ENCODE peak calls at places on chromosomes 1 and 21, in ten cellular contexts. One of them, this sample, is unnamed.

GRCh38 chr1:145994391-145995120 is 1.8 kb downstream of the TXNIP start:
- DNase-seq in progenitor cell of endocrine pancreas: no peak
- DNase-seq in H1: no peak
- DNase-seq in left lung: no peak
- DNase-seq in endothelial cell: no peak
- DNase-seq in lower lobe of right lung: no peak
- DNase-seq in HCT116: no peak
- DNase-seq in left ventricle myocardium inferior: no peak
- DNase-seq in fibroblast of the aortic adventitia: no peak
- DNase-seq in cardiac muscle cell: no peak
- DNase-seq in this sample: no peak

GRCh38 chr1:116493036-116493435 is 77.8 kb downstream of the CD58 start:
- DNase-seq in progenitor cell of endocrine pancreas: no peak
- DNase-seq in left lung: no peak
- DNase-seq in endothelial cell: no peak
- DNase-seq in HCT116: no peak
- DNase-seq in H1: no peak
- DNase-seq in fibroblast of the aortic adventitia: no peak
- DNase-seq in cardiac muscle cell: no peak
- DNase-seq in lower lobe of right lung: no peak
- DNase-seq in left ventricle myocardium inferior: no peak
- DNase-seq in this sample: no peak

GRCh38 chr1:72366473-72366872 is 84.1 kb upstream of the NEGR1 start:
- DNase-seq in cardiac muscle cell: no peak
- DNase-seq in lower lobe of right lung: no peak
- DNase-seq in left ventricle myocardium inferior: no peak
- DNase-seq in H1: no peak
- DNase-seq in endothelial cell: no peak
- DNase-seq in progenitor cell of endocrine pancreas: no peak
- DNase-seq in fibroblast of the aortic adventitia: peak; percentile 63
- DNase-seq in HCT116: no peak
- DNase-seq in left lung: no peak
- DNase-seq in this sample: peak; percentile 13

GRCh38 chr1:71521655-71522264 is 440.9 kb upstream of the ZRANB2 start:
- DNase-seq in H1: no peak
- DNase-seq in lower lobe of right lung: no peak
- DNase-seq in endothelial cell: peak; percentile 37
- DNase-seq in HCT116: no peak
- DNase-seq in left ventricle myocardium inferior: no peak
- DNase-seq in progenitor cell of endocrine pancreas: no peak
- DNase-seq in left lung: no peak
- DNase-seq in fibroblast of the aortic adventitia: peak; percentile 74
- DNase-seq in cardiac muscle cell: peak; percentile 59
- DNase-seq in this sample: peak; percentile 18

GRCh38 chr1:43639990-43640794 is 9.8 kb upstream of the KDM4A start:
- DNase-seq in left lung: no peak
- DNase-seq in HCT116: no peak
- DNase-seq in fibroblast of the aortic adventitia: no peak
- DNase-seq in H1: no peak
- DNase-seq in cardiac muscle cell: no peak
- DNase-seq in progenitor cell of endocrine pancreas: peak; percentile 28
- DNase-seq in left ventricle myocardium inferior: no peak
- DNase-seq in endothelial cell: no peak
- DNase-seq in lower lobe of right lung: no peak
- DNase-seq in this sample: no peak

GRCh38 chr1:202579806-202580205 is 130.4 kb downstream of the SYT2 start:
- DNase-seq in H1: no peak
- DNase-seq in progenitor cell of endocrine pancreas: no peak
- DNase-seq in lower lobe of right lung: no peak
- DNase-seq in cardiac muscle cell: no peak
- DNase-seq in left ventricle myocardium inferior: no peak
- DNase-seq in fibroblast of the aortic adventitia: peak; percentile 90
- DNase-seq in endothelial cell: no peak
- DNase-seq in HCT116: no peak
- DNase-seq in left lung: no peak
- DNase-seq in this sample: peak; percentile 79

GRCh38 chr21:43188712-43189151 is 19.9 kb downstream of the CRYAA start:
- DNase-seq in lower lobe of right lung: no peak
- DNase-seq in fibroblast of the aortic adventitia: no peak
- DNase-seq in left lung: no peak
- DNase-seq in progenitor cell of endocrine pancreas: peak; percentile 2
- DNase-seq in HCT116: no peak
- DNase-seq in left ventricle myocardium inferior: no peak
- DNase-seq in endothelial cell: no peak
- DNase-seq in H1: no peak
- DNase-seq in cardiac muscle cell: no peak
- DNase-seq in this sample: no peak

GRCh38 chr1:54934869-54935268 is 45.6 kb upstream of the TMEM61 start:
- DNase-seq in left lung: no peak
- DNase-seq in fibroblast of the aortic adventitia: peak; percentile 96
- DNase-seq in endothelial cell: no peak
- DNase-seq in lower lobe of right lung: no peak
- DNase-seq in HCT116: no peak
- DNase-seq in left ventricle myocardium inferior: no peak
- DNase-seq in cardiac muscle cell: no peak
- DNase-seq in progenitor cell of endocrine pancreas: no peak
- DNase-seq in H1: no peak
- DNase-seq in this sample: peak; percentile 88

GRCh38 chr1:85579619-85580018 is 942 bp upstream of the CCN1 start:
- DNase-seq in H1: no peak
- DNase-seq in endothelial cell: peak; percentile 57
- DNase-seq in fibroblast of the aortic adventitia: peak; percentile 82
- DNase-seq in progenitor cell of endocrine pancreas: no peak
- DNase-seq in cardiac muscle cell: no peak
- DNase-seq in lower lobe of right lung: no peak
- DNase-seq in left ventricle myocardium inferior: peak; percentile 36
- DNase-seq in HCT116: no peak
- DNase-seq in left lung: no peak
- DNase-seq in this sample: no peak

GRCh38 chr1:154730986-154731489 is 123.1 kb upstream of the ADAR start:
- DNase-seq in HCT116: no peak
- DNase-seq in fibroblast of the aortic adventitia: peak; percentile 56
- DNase-seq in cardiac muscle cell: no peak
- DNase-seq in endothelial cell: no peak
- DNase-seq in lower lobe of right lung: no peak
- DNase-seq in progenitor cell of endocrine pancreas: no peak
- DNase-seq in left lung: no peak
- DNase-seq in H1: no peak
- DNase-seq in left ventricle myocardium inferior: no peak
- DNase-seq in this sample: no peak

GRCh38 chr1:204271970-204272369 is 58.2 kb upstream of the GOLT1A start:
- DNase-seq in endothelial cell: no peak
- DNase-seq in left ventricle myocardium inferior: no peak
- DNase-seq in fibroblast of the aortic adventitia: no peak
- DNase-seq in left lung: no peak
- DNase-seq in HCT116: no peak
- DNase-seq in progenitor cell of endocrine pancreas: no peak
- DNase-seq in lower lobe of right lung: no peak
- DNase-seq in cardiac muscle cell: no peak
- DNase-seq in H1: no peak
- DNase-seq in this sample: no peak

GRCh38 chr1:42000781-42001180 is 82.1 kb upstream of the HIVEP3 start:
- DNase-seq in HCT116: no peak
- DNase-seq in left lung: no peak
- DNase-seq in H1: no peak
- DNase-seq in fibroblast of the aortic adventitia: no peak
- DNase-seq in progenitor cell of endocrine pancreas: no peak
- DNase-seq in endothelial cell: no peak
- DNase-seq in lower lobe of right lung: no peak
- DNase-seq in left ventricle myocardium inferior: no peak
- DNase-seq in cardiac muscle cell: no peak
- DNase-seq in this sample: no peak
- TF ChIP-seq CTCF in HCT116: no peak
- TF ChIP-seq CTCF in left lung: no peak
- TF ChIP-seq CTCF in H1: no peak
- TF ChIP-seq CTCF in fibroblast of the aortic adventitia: no peak
- TF ChIP-seq CTCF in progenitor cell of endocrine pancreas: no peak
- TF ChIP-seq CTCF in endothelial cell: no peak
- TF ChIP-seq CTCF in lower lobe of right lung: no peak
- TF ChIP-seq CTCF in left ventricle myocardium inferior: no peak
- TF ChIP-seq CTCF in cardiac muscle cell: no peak
- TF ChIP-seq CTCF in this sample: no peak

GRCh38 chr1:11653101-11653601 is 1.1 kb downstream of the FBXO2 start:
- DNase-seq in H1: no peak
- DNase-seq in left ventricle myocardium inferior: no peak
- DNase-seq in cardiac muscle cell: no peak
- DNase-seq in progenitor cell of endocrine pancreas: no peak
- DNase-seq in lower lobe of right lung: no peak
- DNase-seq in endothelial cell: no peak
- DNase-seq in HCT116: peak; percentile 55
- DNase-seq in left lung: no peak
- DNase-seq in fibroblast of the aortic adventitia: peak; percentile 46
- DNase-seq in this sample: no peak

GRCh38 chr1:11654571-11655262 is at the start of gene FBXO44:
- DNase-seq in endothelial cell: peak; percentile 39
- DNase-seq in left ventricle myocardium inferior: peak; percentile 44
- DNase-seq in HCT116: no peak
- DNase-seq in lower lobe of right lung: peak; percentile 82
- DNase-seq in H1: no peak
- DNase-seq in fibroblast of the aortic adventitia: no peak
- DNase-seq in left lung: peak; percentile 90
- DNase-seq in progenitor cell of endocrine pancreas: no peak
- DNase-seq in cardiac muscle cell: peak; percentile 75
- DNase-seq in this sample: no peak

GRCh38 chr1:11657654-11658053 is 3.0 kb downstream of the FBXO44 start:
- DNase-seq in fibroblast of the aortic adventitia: no peak
- DNase-seq in endothelial cell: no peak
- DNase-seq in progenitor cell of endocrine pancreas: no peak
- DNase-seq in H1: no peak
- DNase-seq in left lung: no peak
- DNase-seq in lower lobe of right lung: no peak
- DNase-seq in cardiac muscle cell: no peak
- DNase-seq in HCT116: no peak
- DNase-seq in left ventricle myocardium inferior: no peak
- DNase-seq in this sample: no peak

GRCh38 chr1:11653616-11654570 is at the start of gene FBXO2:
- DNase-seq in lower lobe of right lung: peak; percentile 65
- DNase-seq in endothelial cell: no peak
- DNase-seq in cardiac muscle cell: peak; percentile 74
- DNase-seq in H1: no peak
- DNase-seq in progenitor cell of endocrine pancreas: no peak
- DNase-seq in left lung: peak; percentile 86
- DNase-seq in HCT116: peak; percentile 26
- DNase-seq in left ventricle myocardium inferior: peak; percentile 58
- DNase-seq in fibroblast of the aortic adventitia: no peak
- DNase-seq in this sample: no peak

DNA sequence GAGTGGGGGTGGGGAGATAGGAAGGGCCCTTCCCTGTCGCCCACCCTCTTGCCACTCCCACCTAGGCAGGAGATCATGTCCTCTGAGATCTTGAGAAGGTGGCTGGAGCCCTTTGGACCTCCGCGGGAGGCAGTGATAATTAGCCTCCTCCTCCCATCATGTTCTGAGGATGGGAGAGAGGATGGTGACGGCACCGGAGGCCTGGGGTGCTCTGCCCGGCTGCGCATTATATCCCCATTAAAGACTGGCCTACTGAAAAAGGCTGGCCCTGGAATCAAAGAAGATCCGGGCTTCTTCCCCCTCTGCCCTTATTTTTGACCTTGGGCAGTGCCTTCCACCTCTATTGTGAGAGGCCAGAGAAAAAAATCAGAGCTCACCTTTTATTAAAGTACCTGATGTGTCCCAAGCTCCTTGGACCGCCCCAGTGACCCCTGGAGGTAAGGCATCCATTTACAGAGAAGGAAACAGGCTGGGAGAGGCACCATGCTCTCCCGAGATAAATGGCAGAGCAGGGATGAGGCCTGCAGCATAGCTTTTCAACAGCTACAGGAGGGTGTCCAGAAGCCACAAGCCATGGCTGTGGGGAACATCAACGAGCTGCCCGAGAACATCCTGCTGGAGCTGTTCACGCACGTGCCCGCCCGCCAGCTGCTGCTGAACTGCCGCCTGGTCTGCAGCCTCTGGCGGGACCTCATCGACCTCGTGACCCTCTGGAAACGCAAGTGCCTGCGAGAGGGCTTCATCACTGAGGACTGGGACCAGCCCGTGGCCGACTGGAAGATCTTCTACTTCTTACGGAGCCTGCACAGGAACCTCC is 794 bp downstream of the FBXO44 start:
- DNase-seq in cardiac muscle cell: no peak
- DNase-seq in lower lobe of right lung: no peak
- DNase-seq in H1: no peak
- DNase-seq in fibroblast of the aortic adventitia: no peak
- DNase-seq in left lung: no peak
- DNase-seq in left ventricle myocardium inferior: no peak
- DNase-seq in endothelial cell: no peak
- DNase-seq in progenitor cell of endocrine pancreas: no peak
- DNase-seq in HCT116: no peak
- DNase-seq in this sample: no peak
- TF ChIP-seq CTCF in cardiac muscle cell: no peak
- TF ChIP-seq CTCF in lower lobe of right lung: no peak
- TF ChIP-seq CTCF in H1: no peak
- TF ChIP-seq CTCF in fibroblast of the aortic adventitia: no peak
- TF ChIP-seq CTCF in left lung: no peak
- TF ChIP-seq CTCF in left ventricle myocardium inferior: no peak
- TF ChIP-seq CTCF in endothelial cell: no peak
- TF ChIP-seq CTCF in progenitor cell of endocrine pancreas: no peak
- TF ChIP-seq CTCF in HCT116: no peak
- TF ChIP-seq CTCF in this sample: no peak

GRCh38 chr1:161899091-161899490 is 124.6 kb downstream of the OLFML2B start:
- DNase-seq in HCT116: no peak
- DNase-seq in progenitor cell of endocrine pancreas: no peak
- DNase-seq in cardiac muscle cell: no peak
- DNase-seq in left lung: no peak
- DNase-seq in fibroblast of the aortic adventitia: no peak
- DNase-seq in left ventricle myocardium inferior: no peak
- DNase-seq in H1: no peak
- DNase-seq in endothelial cell: no peak
- DNase-seq in lower lobe of right lung: no peak
- DNase-seq in this sample: no peak
- TF ChIP-seq CTCF in HCT116: no peak
- TF ChIP-seq CTCF in progenitor cell of endocrine pancreas: no peak
- TF ChIP-seq CTCF in cardiac muscle cell: no peak
- TF ChIP-seq CTCF in left lung: no peak
- TF ChIP-seq CTCF in fibroblast of the aortic adventitia: no peak
- TF ChIP-seq CTCF in left ventricle myocardium inferior: no peak
- TF ChIP-seq CTCF in H1: no peak
- TF ChIP-seq CTCF in endothelial cell: no peak
- TF ChIP-seq CTCF in lower lobe of right lung: no peak
- TF ChIP-seq CTCF in this sample: no peak

DNA sequence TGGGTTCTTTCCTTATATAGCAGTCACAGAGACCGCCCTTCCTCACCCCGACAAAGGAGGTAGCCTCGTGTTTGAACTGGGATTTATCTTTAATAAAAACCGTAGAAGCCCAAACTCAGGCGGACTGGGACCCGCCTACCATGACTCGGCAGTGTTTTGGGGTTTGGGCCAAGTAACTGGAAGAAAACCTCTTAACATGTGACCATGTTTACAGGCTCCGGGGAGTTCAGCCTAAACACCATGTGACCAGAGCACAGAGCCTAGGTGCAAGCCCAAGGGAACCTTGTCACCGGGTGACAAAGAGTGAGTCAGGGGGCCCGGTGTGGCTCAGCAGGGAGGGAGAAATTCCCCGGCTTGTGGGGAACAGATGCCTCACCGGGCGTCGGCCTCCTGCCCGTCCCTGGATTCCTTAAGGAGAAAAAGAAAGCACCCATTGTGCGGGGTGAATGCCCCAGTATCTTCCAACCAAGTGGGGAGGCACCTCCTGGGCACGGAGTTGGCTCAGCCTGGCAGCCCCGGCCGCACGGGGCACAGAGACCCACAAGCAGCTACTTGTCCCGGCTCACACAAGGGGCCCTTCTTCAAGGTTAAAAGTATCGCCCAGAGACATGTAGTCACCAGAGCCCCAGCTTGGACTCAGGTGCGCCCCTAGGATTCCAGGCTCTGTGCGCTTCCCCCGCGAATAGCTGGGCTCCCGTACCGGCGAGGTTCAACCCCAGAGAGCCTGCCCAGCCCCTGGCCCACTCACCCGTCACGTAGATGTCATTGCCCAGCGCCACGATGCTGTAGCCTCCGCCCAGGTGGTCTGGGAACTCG is 1.4 kb downstream of the KLHL21 start:
- DNase-seq in lower lobe of right lung: peak; percentile 75
- DNase-seq in left lung: peak; percentile 89
- DNase-seq in H1: no peak
- DNase-seq in progenitor cell of endocrine pancreas: no peak
- DNase-seq in fibroblast of the aortic adventitia: peak; percentile 96
- DNase-seq in cardiac muscle cell: peak; percentile 82
- DNase-seq in left ventricle myocardium inferior: peak; percentile 68
- DNase-seq in endothelial cell: no peak
- DNase-seq in HCT116: peak; percentile 68
- DNase-seq in this sample: peak; percentile 96
- TF ChIP-seq CTCF in lower lobe of right lung: no peak
- TF ChIP-seq CTCF in left lung: no peak
- TF ChIP-seq CTCF in H1: no peak
- TF ChIP-seq CTCF in progenitor cell of endocrine pancreas: no peak
- TF ChIP-seq CTCF in fibroblast of the aortic adventitia: no peak
- TF ChIP-seq CTCF in cardiac muscle cell: no peak
- TF ChIP-seq CTCF in left ventricle myocardium inferior: no peak
- TF ChIP-seq CTCF in endothelial cell: no peak
- TF ChIP-seq CTCF in HCT116: no peak
- TF ChIP-seq CTCF in this sample: no peak

This sample was measured in HFFc6.